ENCODE peak calls at places on chromosome 16, in nine cellular contexts. R, O, U, E, V, A, G, J and B are unnamed samples.

GRCh38 chr16:19396555-19397011 is 21.1 kb upstream of the TMC5 start:
- DNase-seq in R (no peak), O (no peak), U (no peak), E (no peak), V (no peak), A (no peak), G (peak; percentile 71), J (no peak), B (no peak)

GRCh38 chr16:14490281-14490680 is 139.8 kb downstream of the PARN start:
- DNase-seq in R (no peak), O (no peak), U (no peak), E (no peak), V (no peak), A (peak; percentile 18), G (no peak), J (no peak), B (no peak)

GRCh38 chr16:46830417-46830901 is 521 bp downstream of the C16orf87 start:
- DNase-seq in R (peak; percentile 79), O (no peak), U (no peak), E (peak; percentile 1), V (peak; percentile 6), A (peak; percentile 53), G (no peak), J (peak; percentile 51), B (no peak)

GRCh38 chr16:4358831-4359561 is 7.9 kb upstream of the PAM16 start:
- DNase-seq in R (peak; percentile 96), O (no peak), U (peak; percentile 83), E (no peak), V (no peak), A (peak; percentile 74), G (peak; percentile 69), J (peak; percentile 84), B (peak; percentile 62)

GRCh38 chr16:67883146-67883871 is 1.4 kb upstream of the NRN1L start:
- DNase-seq in R (peak; percentile 42), O (no peak), U (no peak), E (no peak), V (peak; percentile 41), A (no peak), G (no peak), J (no peak), B (no peak)

GRCh38 chr16:25012525-25012991 is 2.6 kb downstream of the ARHGAP17 start:
- DNase-seq in R (peak; percentile 94), O (peak; percentile 80), U (no peak), E (peak; percentile 73), V (peak; percentile 96), A (no peak), G (no peak), J (no peak), B (no peak)

GRCh38 chr16:23943604-23944003 is 107.8 kb downstream of the PRKCB start:
- DNase-seq in R (no peak), O (no peak), U (no peak), E (no peak), V (no peak), A (no peak), G (no peak), J (no peak), B (no peak)

GRCh38 chr16:19831678-19832077 is 53.0 kb downstream of the GPRC5B start:
- DNase-seq in R (peak; percentile 88), O (no peak), U (no peak), E (peak; percentile 82), V (peak; percentile 62), A (peak; percentile 31), G (no peak), J (no peak), B (no peak)

GRCh38 chr16:608019-608418 is 18.2 kb downstream of the RAB40C start:
- DNase-seq in R (no peak), O (no peak), U (no peak), E (no peak), V (no peak), A (no peak), G (no peak), J (no peak), B (no peak)

GRCh38 chr16:610513-611381 is 20.0 kb upstream of the WFIKKN1 start:
- DNase-seq in R (peak; percentile 97), O (no peak), U (no peak), E (peak; percentile 26), V (no peak), A (no peak), G (peak; percentile 72), J (peak; percentile 58), B (peak; percentile 95)

GRCh38 chr16:606656-607307 is 16.9 kb downstream of the RAB40C start:
- DNase-seq in R (peak; percentile 45), O (no peak), U (no peak), E (no peak), V (no peak), A (no peak), G (no peak), J (no peak), B (peak; percentile 94)

GRCh38 chr16:609316-609715 is 19.4 kb downstream of the RAB40C start:
- DNase-seq in R (no peak), O (no peak), U (no peak), E (no peak), V (no peak), A (no peak), G (no peak), J (no peak), B (no peak)

GRCh38 chr16:609984-610383 is 20.1 kb downstream of the RAB40C start:
- DNase-seq in R (peak; percentile 45), O (no peak), U (no peak), E (no peak), V (no peak), A (no peak), G (no peak), J (no peak), B (no peak)
- TF ChIP-seq CTCF in R (no peak), O (no peak), U (no peak), E (no peak), V (no peak), A (no peak), G (no peak), J (no peak), B (no peak)

DNA sequence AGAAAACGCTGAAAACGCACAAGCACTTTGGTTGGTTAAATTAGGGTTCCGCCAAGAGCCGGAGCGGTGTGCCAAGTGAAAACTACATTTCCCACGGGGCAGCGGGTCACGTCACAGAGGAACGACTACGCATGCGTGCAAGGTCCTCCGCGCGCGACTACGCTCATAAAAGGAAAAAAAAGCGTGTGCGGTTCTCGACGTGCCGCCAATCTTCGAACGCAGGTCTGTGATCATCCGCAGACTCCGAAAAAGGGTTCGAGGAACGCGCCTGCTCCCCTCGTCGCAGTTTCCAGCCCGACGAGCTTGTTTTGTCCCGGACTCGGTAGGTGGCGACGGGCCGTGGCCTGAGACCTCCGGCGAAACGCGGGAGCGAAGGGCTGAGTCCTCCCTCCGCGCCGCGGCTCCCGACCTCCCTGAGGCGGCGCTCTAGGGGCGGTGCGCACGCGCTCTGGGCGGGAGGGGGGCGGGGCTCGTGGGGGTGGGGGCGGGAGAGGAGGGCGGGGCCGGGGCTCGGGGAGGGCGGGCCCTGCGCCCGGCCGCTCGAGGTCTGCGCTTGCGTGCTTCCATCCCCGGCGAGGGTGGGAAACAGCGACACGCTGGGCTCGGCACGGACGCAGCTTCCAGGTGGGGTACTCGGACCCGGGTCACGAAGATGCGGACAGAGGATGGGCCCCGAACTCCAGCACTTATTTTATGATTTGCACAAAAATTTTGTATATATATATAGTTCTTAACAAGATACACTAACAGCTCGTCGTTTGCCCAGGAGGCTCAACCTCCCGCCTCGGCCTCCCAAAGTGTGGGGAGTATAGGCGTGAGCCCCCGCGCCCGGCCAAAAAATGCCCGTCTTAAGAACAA is at the start of gene SGF29:
- DNase-seq in R (peak; percentile 99), O (peak; percentile 83), U (peak; percentile 77), E (peak; percentile 93), V (peak; percentile 89), A (peak; percentile 94), G (peak; percentile 92), J (peak; percentile 88), B (peak; percentile 68)
- TF ChIP-seq CTCF in R (no peak), O (no peak), U (peak; percentile 34), E (peak; percentile 27), V (peak; percentile 27), A (peak; percentile 27), G (peak; percentile 1), J (peak; percentile 11), B (peak; percentile 12)

GRCh38 chr16:66603537-66604375 is 748 bp upstream of the CMTM3 start:
- DNase-seq in R (peak; percentile 87), O (no peak), U (peak; percentile 57), E (peak; percentile 73), V (peak; percentile 66), A (peak; percentile 78), G (peak; percentile 44), J (peak; percentile 69), B (peak; percentile 15)

GRCh38 chr16:66601471-66601870 is 3.0 kb upstream of the CMTM3 start:
- DNase-seq in R (no peak), O (no peak), U (no peak), E (no peak), V (no peak), A (no peak), G (no peak), J (no peak), B (no peak)

GRCh38 chr16:66606000-66606751 is 1.7 kb downstream of the CMTM3 start:
- DNase-seq in R (peak; percentile 88), O (no peak), U (no peak), E (no peak), V (no peak), A (no peak), G (no peak), J (no peak), B (no peak)

GRCh38 chr16:66605177-66605999 is 884 bp downstream of the CMTM3 start:
- DNase-seq in R (peak; percentile 95), O (no peak), U (peak; percentile 48), E (peak; percentile 61), V (peak; percentile 36), A (peak; percentile 75), G (peak; percentile 45), J (peak; percentile 40), B (no peak)

DNA sequence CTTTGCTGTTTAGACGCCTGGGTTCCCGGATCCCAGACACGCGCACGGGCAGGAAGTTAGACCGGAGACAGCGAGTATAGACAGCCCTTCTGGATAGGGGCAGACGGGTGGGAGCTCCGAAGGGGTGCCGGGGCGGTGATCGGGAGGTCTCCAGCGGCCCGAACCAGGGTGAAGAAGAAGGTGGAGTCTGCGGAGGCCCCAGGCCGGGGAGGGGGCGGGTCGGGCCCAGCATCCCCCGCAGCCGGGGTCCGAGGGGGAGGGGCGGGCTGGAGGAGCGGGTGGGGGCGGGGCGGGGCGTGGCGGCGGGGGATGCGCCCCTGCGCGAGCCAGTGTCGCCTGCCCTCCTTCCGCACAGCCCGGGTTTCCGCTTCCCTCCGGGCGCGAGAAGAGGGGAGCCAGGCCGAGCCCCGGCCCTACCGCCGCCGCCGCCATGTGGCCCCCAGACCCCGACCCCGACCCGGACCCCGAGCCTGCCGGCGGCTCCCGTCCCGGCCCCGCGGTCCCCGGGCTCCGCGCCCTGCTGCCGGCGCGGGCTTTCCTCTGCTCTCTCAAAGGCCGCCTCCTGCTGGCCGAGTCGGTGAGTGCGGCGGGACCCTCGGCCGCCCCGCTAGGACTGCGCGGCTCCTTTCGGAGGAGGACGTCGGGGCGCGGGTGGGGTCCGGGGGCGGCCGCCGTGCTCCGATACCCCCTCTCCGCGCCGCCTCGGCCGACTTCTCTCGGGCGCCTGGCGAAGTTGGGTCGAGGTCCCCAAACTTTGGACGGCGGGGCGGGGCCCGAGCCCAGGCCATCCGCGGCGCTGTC is at the start of gene CMTM3:
- DNase-seq in R (peak; percentile 98), O (no peak), U (peak; percentile 72), E (peak; percentile 74), V (peak; percentile 49), A (peak; percentile 79), G (peak; percentile 58), J (peak; percentile 82), B (peak; percentile 38)
- TF ChIP-seq CTCF in R (peak; percentile 45), O (peak; percentile 32), U (peak; percentile 90), E (peak; percentile 62), V (peak; percentile 52), A (peak; percentile 53), G (peak; percentile 39), J (peak; percentile 48), B (peak; percentile 57)

DNA sequence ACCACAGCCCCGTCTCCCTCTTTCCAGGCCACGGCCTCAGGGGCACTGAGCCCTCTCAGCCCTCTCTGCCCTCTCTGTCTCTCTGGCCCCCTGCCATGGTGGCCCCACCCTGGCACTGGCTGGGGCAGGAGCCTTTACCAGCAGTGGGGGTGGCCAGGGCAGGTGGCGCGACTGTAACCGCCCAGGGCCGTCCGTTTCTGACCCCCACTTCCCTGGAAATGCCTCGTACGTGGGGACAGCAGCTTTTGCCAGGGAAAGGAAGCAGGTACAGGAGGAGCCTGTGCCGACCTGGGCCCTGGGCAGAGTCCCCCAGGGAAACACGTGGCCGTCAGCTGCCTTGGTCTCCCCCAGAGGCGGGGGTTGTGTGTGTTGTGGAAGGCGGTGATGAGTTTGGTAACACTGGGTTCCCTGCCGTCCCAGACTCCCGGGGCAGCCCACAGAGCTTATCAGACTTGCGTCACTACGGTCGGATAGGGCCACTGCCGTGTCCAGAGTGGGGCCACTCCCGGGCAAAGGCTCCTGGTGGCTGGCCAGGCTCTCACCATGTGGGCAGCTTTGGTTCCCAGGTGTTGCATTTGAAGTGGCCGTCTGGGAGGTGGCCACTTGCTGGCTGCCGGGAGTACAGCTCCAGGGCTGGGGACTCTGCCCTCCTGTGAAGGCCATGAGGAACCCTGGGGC is 249.3 kb upstream of the CIBAR2 start:
- DNase-seq in R (peak; percentile 83), O (no peak), U (no peak), E (no peak), V (no peak), A (no peak), G (peak; percentile 86), J (no peak), B (no peak)
- TF ChIP-seq CTCF in R (no peak), O (no peak), U (no peak), E (no peak), V (no peak), A (no peak), G (no peak), J (no peak), B (no peak)